ENCODE peak calls at places on chromosome 22, in six cellular contexts. O is CD8-positive, alpha-beta T cell; R is ascending aorta; N is upper lobe of right lung; W is vagina; Q is small intestine. K is an unnamed sample.

GRCh38 chr22:48055827-48056226 is 1293.4 kb downstream of the TBC1D22A start:
- DNase-seq in O (no peak), R (no peak), N (peak), W (no peak), Q (no peak), K (no peak)

GRCh38 chr22:32564170-32565001 is 89.8 kb downstream of the FBXO7 start:
- DNase-seq in O (no peak), R (no peak), N (no peak), W (no peak), Q (no peak), K (peak)

GRCh38 chr22:29152381-29153138 is 53.1 kb upstream of the EMID1 start:
- DNase-seq in O (no peak), R (peak), N (peak), W (no peak), Q (no peak), K (no peak)

GRCh38 chr22:17920145-17920605 is 104.2 kb downstream of the MICAL3 start:
- DNase-seq in O (no peak), R (no peak), N (no peak), W (no peak), Q (peak), K (no peak)

GRCh38 chr22:30439836-30440235 is 14.3 kb downstream of the MTFP1 start:
- DNase-seq in O (no peak), R (no peak), N (no peak), W (no peak), Q (peak), K (no peak)

GRCh38 chr22:22999473-22999872 is 70.8 kb upstream of the GNAZ start:
- DNase-seq in O (no peak), R (no peak), N (no peak), W (no peak), Q (no peak), K (no peak)

GRCh38 chr22:48004936-48005335 is 1242.5 kb downstream of the TBC1D22A start:
- DNase-seq in O (no peak), R (no peak), N (no peak), W (no peak), Q (no peak), K (no peak)

GRCh38 chr22:46018859-46019258 is 41.9 kb upstream of the WNT7B start:
- DNase-seq in O (no peak), R (no peak), N (no peak), W (no peak), Q (no peak), K (no peak)

GRCh38 chr22:26483043-26483438 is 542 bp downstream of the HPS4 start:
- DNase-seq in O (no peak), R (no peak), N (no peak), W (no peak), Q (peak), K (no peak)

GRCh38 chr22:26485013-26485412 is 1.3 kb downstream of the SRRD start:
- DNase-seq in O (no peak), R (no peak), N (no peak), W (no peak), Q (no peak), K (no peak)

GRCh38 chr22:26485991-26486390 is 2.3 kb downstream of the SRRD start:
- DNase-seq in O (no peak), R (no peak), N (no peak), W (no peak), Q (no peak), K (no peak)

GRCh38 chr22:26483439-26484359 is at the start of the genes HPS4 and SRRD:
- DNase-seq in O (peak), R (peak), N (peak), W (no peak), Q (peak), K (peak)

DNA sequence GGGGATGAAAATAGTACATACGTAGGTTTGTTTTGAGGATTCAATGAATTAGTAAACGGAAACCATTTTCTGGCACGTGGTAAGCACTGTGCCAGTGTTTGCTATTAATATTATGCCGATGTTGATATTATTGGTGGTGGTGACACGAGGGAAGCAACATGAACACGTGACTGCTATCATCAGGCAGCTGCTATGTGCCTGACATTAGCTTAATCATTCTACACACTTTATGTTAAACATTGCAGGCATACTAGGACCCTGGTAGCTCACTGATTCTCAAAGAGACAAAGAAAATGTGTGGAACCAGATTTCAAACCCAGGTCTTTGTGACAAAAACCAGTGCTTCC is 656 bp downstream of the SRRD start:
- DNase-seq in O (no peak), R (no peak), N (no peak), W (no peak), Q (no peak), K (no peak)
- H3K27ac ChIP-seq in O (peak), R (peak), N (peak), W (peak), Q (peak), K (peak)

GRCh38 chr22:43493297-43493696 is 81.5 kb downstream of the MPPED1 start:
- DNase-seq in O (no peak), R (no peak), N (no peak), W (no peak), Q (no peak), K (no peak)

GRCh38 chr22:43500792-43501785 is 89.3 kb downstream of the MPPED1 start:
- DNase-seq in O (no peak), R (no peak), N (no peak), W (no peak), Q (no peak), K (no peak)

GRCh38 chr22:43498856-43499253 is 87.0 kb downstream of the MPPED1 start:
- DNase-seq in O (no peak), R (no peak), N (no peak), W (no peak), Q (no peak), K (no peak)

GRCh38 chr22:43501951-43502874 is 90.4 kb downstream of the MPPED1 start:
- DNase-seq in O (no peak), R (no peak), N (no peak), W (no peak), Q (no peak), K (no peak)

DNA sequence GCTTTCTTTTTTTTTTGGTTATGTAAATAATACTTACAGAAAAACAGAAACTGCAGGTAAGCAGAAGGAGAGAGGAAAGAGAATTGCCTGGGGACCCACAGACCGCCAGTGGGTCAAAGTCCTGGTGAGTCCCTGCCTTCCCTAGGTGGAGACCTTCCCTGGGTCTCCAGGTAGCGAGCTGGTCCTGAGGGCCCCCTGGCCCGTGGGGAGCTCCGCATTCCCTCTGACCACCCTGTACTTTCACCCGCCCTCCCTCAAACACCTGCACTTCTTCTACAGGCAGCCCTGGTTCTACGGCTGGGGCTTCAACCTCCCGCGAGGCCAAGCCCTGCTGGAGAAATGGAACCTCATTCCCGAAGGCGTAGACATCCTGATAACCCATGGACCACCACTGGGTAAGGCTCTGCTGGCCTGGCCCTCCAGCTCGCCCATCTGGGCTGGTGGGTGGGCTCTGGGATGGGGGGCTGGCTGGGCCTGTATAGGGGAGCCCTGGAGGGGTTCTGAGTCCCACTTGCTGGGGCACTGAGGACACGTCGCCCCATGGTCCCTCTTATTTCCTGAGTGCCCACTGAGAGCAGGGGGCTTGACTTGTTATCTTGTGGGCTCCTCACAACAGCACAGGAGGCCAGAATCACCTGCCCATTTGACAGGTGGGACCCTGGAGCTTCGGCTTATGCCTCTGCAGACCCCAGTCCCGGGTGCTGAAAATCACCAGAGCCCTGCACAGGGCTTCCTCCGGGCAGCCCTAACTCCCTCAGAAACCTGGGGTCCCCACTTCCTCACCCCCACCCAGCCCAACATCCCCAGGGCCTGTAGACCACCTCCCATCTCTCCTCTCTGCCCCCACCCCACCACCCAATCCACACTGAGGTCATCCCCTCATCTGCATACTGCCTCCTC is 86.4 kb downstream of the MPPED1 start:
- DNase-seq in O (no peak), R (no peak), N (no peak), W (no peak), Q (no peak), K (no peak)
- H3K4me3 ChIP-seq in O (no peak), R (no peak), N (no peak), W (no peak), Q (no peak), K (no peak)

GRCh38 chr22:20904980-20905355 is 12.2 kb upstream of the CRKL start:
- DNase-seq in O (no peak), R (no peak), N (no peak), W (no peak), Q (no peak), K (no peak)
- H3K27ac ChIP-seq in O (no peak), R (no peak), N (no peak), W (no peak), Q (no peak), K (no peak)

GRCh38 chr22:50483977-50484853 is 2.4 kb upstream of the MIOX start:
- DNase-seq in O (no peak), R (no peak), N (peak), W (no peak), Q (peak), K (no peak)

GRCh38 chr22:50486561-50487289 is at the start of gene MIOX:
- DNase-seq in O (no peak), R (no peak), N (no peak), W (no peak), Q (no peak), K (no peak)

GRCh38 chr22:50483556-50483955 is 2.2 kb downstream of the ADM2 start:
- DNase-seq in O (no peak), R (no peak), N (peak), W (no peak), Q (no peak), K (no peak)

GRCh38 chr22:50487290-50488005 is 789 bp downstream of the MIOX start:
- DNase-seq in O (no peak), R (no peak), N (no peak), W (no peak), Q (no peak), K (no peak)

GRCh38 chr22:50485221-50486131 is 1.2 kb upstream of the MIOX start:
- DNase-seq in O (no peak), R (no peak), N (peak), W (no peak), Q (peak), K (no peak)
- H3K4me3 ChIP-seq in O (no peak), R (no peak), N (no peak), W (no peak), Q (no peak), K (no peak)

GRCh38 chr22:25159028-25159427 is 40.6 kb upstream of the CRYBB3 start:
- DNase-seq in O (no peak), R (no peak), N (no peak), W (no peak), Q (no peak), K (no peak)

GRCh38 chr22:25156736-25157135 is 42.9 kb upstream of the CRYBB3 start:
- DNase-seq in O (no peak), R (no peak), N (no peak), W (no peak), Q (no peak), K (no peak)

GRCh38 chr22:25149014-25149413 is 50.6 kb upstream of the CRYBB3 start:
- DNase-seq in O (no peak), R (no peak), N (no peak), W (no peak), Q (no peak), K (no peak)

GRCh38 chr22:25153961-25154685 is 45.5 kb upstream of the CRYBB3 start:
- DNase-seq in O (no peak), R (peak), N (peak), W (no peak), Q (peak), K (no peak)

DNA sequence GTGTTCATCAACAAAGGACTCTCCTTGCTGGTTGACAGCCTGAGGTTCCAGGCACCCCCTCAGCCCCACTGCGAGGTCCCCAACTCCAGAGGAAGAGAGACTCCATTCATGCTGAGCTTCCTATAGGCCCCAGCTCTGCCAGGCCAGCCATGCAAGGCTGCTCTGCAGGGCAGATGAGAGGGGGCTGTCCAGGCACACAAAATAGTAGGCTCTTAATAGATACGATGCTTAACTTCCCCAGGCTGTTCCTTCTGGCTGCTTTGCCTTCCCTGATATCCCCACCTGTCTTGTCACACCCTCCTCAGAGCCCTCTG is 45.0 kb upstream of the CRYBB3 start:
- DNase-seq in O (no peak), R (no peak), N (no peak), W (no peak), Q (no peak), K (no peak)
- H3K27ac ChIP-seq in O (no peak), R (peak), N (peak), W (peak), Q (peak), K (no peak)

K was measured in SJSA1.